ENCODE peak calls at places on chromosomes 2 and 18, in eight cellular contexts. K is SIG-M5; D is nephron progenitor cell; O is NCI-H345; T is iPS-NIHi11; Z is upper lobe of left lung; Y is activated CD4-positive, alpha-beta T cell treated with anti-CD3 and anti-CD28 coated beads for 48 hours; Q is HCT116. V is an unnamed sample.

GRCh38 chr2:173754837-173755236 is 210.3 kb downstream of the SP3 start:
- DNase-seq in Z (no peak), Y (no peak), Q (no peak), T (no peak), K (no peak), O (no peak), D (no peak), V (no peak)

GRCh38 chr2:157339965-157340655 is 14.5 kb upstream of the ERMN start:
- DNase-seq in T (no peak), O (no peak), D (no peak), Y (no peak), Q (no peak), K (no peak), Z (no peak), V (no peak)

GRCh38 chr2:88016948-88017779 is 817 bp upstream of the RNU2-63P start:
- DNase-seq in D (peak; percentile 66), T (peak; percentile 83), K (no peak), Z (peak; percentile 68), Y (no peak), O (peak; percentile 66), Q (peak; percentile 59), V (peak; percentile 78)

GRCh38 chr2:224101820-224102630 is 62.9 kb upstream of the SERPINE2 start:
- DNase-seq in Q (no peak), T (no peak), K (no peak), D (no peak), O (no peak), Z (no peak), Y (no peak), V (no peak)

GRCh38 chr18:59912007-59912550 is 12.3 kb downstream of the PMAIP1 start:
- DNase-seq in Z (no peak), K (no peak), Y (no peak), D (no peak), O (no peak), Q (no peak), T (no peak), V (no peak)

GRCh38 chr2:190891370-190891769 is 10.7 kb downstream of the GLS start:
- DNase-seq in Y (no peak), K (peak; percentile 17), Z (no peak), Q (no peak), T (no peak), D (no peak), O (no peak), V (no peak)

GRCh38 chr2:162022290-162022945 is 51.6 kb downstream of the DPP4 start:
- DNase-seq in D (no peak), T (no peak), O (no peak), Q (no peak), Y (no peak), K (no peak), Z (no peak), V (no peak)

GRCh38 chr2:42031281-42031680 is 16.5 kb upstream of the PKDCC start:
- DNase-seq in Y (no peak), O (no peak), T (no peak), D (no peak), K (no peak), Q (no peak), Z (no peak), V (no peak)

GRCh38 chr2:239061824-239062560 is 214.1 kb downstream of the TWIST2 start:
- DNase-seq in Y (no peak), Q (no peak), Z (no peak), T (no peak), D (no peak), K (no peak), O (no peak), V (no peak)

GRCh38 chr2:158967731-158968395 is 577 bp upstream of the TANC1 start:
- DNase-seq in Q (no peak), Y (no peak), D (peak; percentile 66), K (no peak), Z (peak; percentile 49), O (no peak), T (peak; percentile 33), V (peak; percentile 70)

GRCh38 chr2:7111626-7112025 is 194.4 kb downstream of the RNF144A start:
- DNase-seq in K (no peak), Z (no peak), Q (no peak), Y (no peak), O (peak; percentile 18), D (no peak), T (no peak), V (peak; percentile 38)

GRCh38 chr2:61759718-61760117 is 94.1 kb downstream of the FAM161A start:
- DNase-seq in Y (no peak), O (no peak), Q (no peak), Z (no peak), T (no peak), D (no peak), K (no peak), V (no peak)

GRCh38 chr2:34050413-34050812 is 451.3 kb upstream of the FAM98A start:
- DNase-seq in Y (no peak), T (no peak), Z (no peak), Q (no peak), D (no peak), K (no peak), O (no peak), V (no peak)

GRCh38 chr18:49899647-49900330 is 86.5 kb upstream of the ACAA2 start:
- DNase-seq in O (peak; percentile 88), T (no peak), K (no peak), Z (no peak), D (no peak), Y (no peak), Q (no peak), V (no peak)

GRCh38 chr2:56185582-56186046 is 1.8 kb downstream of the CCDC85A start:
- DNase-seq in O (peak; percentile 54), K (no peak), Q (no peak), T (peak; percentile 53), D (peak; percentile 36), Y (no peak), Z (peak; percentile 47), V (no peak)

GRCh38 chr2:238868616-238869292 is 20.9 kb downstream of the TWIST2 start:
- DNase-seq in Y (no peak), O (no peak), Z (peak; percentile 90), K (no peak), D (no peak), T (no peak), Q (no peak), V (no peak)

GRCh38 chr2:127581516-127582490 is 46.3 kb downstream of the MYO7B start:
- DNase-seq in D (no peak), K (no peak), O (no peak), Q (no peak), T (no peak), Y (no peak), Z (peak; percentile 15), V (no peak)

GRCh38 chr2:95303191-95303914 is 6.2 kb downstream of the KCNIP3 start:
- DNase-seq in T (no peak), D (no peak), Z (no peak), Q (no peak), O (no peak), Y (no peak), K (no peak), V (no peak)

GRCh38 chr2:55985406-55985805 is 61.8 kb upstream of the EFEMP1 start:
- DNase-seq in O (no peak), Z (no peak), T (no peak), D (no peak), Y (no peak), K (no peak), Q (no peak), V (no peak)

GRCh38 chr18:60372598-60372997 is at the start of gene MC4R:
- DNase-seq in D (peak; percentile 54), Q (peak; percentile 48), Y (no peak), T (peak; percentile 66), O (peak; percentile 56), K (no peak), Z (peak; percentile 34), V (peak; percentile 92)

GRCh38 chr2:74843371-74844298 is 9.7 kb downstream of the HK2 start:
- DNase-seq in D (no peak), Y (peak; percentile 51), O (no peak), Q (no peak), K (no peak), T (no peak), Z (peak; percentile 34), V (no peak)

GRCh38 chr2:235533616-235534385 is 40.0 kb downstream of the AGAP1 start:
- DNase-seq in K (no peak), D (no peak), Y (no peak), Q (no peak), O (no peak), T (no peak), Z (no peak), V (no peak)

GRCh38 chr2:180933332-180933731 is 47.1 kb upstream of the UBE2E3 start:
- DNase-seq in K (no peak), D (no peak), Q (no peak), Y (no peak), Z (no peak), O (no peak), T (no peak), V (no peak)

GRCh38 chr2:202883987-202884675 is 12.6 kb upstream of the ICA1L start:
- DNase-seq in O (no peak), Q (no peak), Z (no peak), Y (no peak), K (no peak), D (no peak), T (peak; percentile 4), V (no peak)

GRCh38 chr2:152694161-152694661 is 23.1 kb downstream of the PRPF40A start:
- DNase-seq in Z (no peak), Y (peak; percentile 56), Q (no peak), T (no peak), D (no peak), K (no peak), O (no peak), V (no peak)

GRCh38 chr2:145985517-145985916 is 1465.6 kb upstream of the ZEB2 start:
- DNase-seq in T (no peak), K (no peak), Y (no peak), O (no peak), Q (no peak), Z (no peak), D (no peak), V (no peak)

GRCh38 chr2:86072271-86072858 is 33.3 kb downstream of the POLR1A start:
- DNase-seq in O (no peak), Y (no peak), K (no peak), T (no peak), Z (peak; percentile 69), Q (no peak), D (peak; percentile 20), V (no peak)

GRCh38 chr2:144430722-144431163 is 89.2 kb downstream of the ZEB2 start:
- DNase-seq in Z (no peak), Y (no peak), K (no peak), T (no peak), D (peak; percentile 12), Q (no peak), O (peak; percentile 24), V (peak; percentile 60)

GRCh38 chr2:190530211-190530639 is 4.3 kb downstream of the NEMP2 start:
- DNase-seq in Z (no peak), T (no peak), Q (no peak), D (no peak), O (no peak), Y (no peak), K (no peak), V (no peak)

GRCh38 chr2:96233880-96234316 is 25.3 kb upstream of the STARD7 start:
- DNase-seq in O (no peak), Q (no peak), Y (no peak), T (no peak), Z (no peak), D (no peak), K (no peak), V (no peak)

GRCh38 chr2:227528803-227529202 is 56.8 kb downstream of the AGFG1 start:
- DNase-seq in Q (no peak), T (no peak), D (no peak), Z (no peak), Y (no peak), K (no peak), O (no peak), V (no peak)

GRCh38 chr2:75334076-75334475 is 134.8 kb upstream of the TACR1 start:
- DNase-seq in D (no peak), K (no peak), T (no peak), Q (no peak), Z (no peak), O (no peak), Y (no peak), V (no peak)

GRCh38 chr2:30871980-30872789 is 64.9 kb upstream of the CAPN13 start:
- DNase-seq in Z (peak; percentile 81), T (peak; percentile 49), Q (no peak), D (no peak), Y (no peak), O (peak; percentile 94), K (no peak), V (no peak)

GRCh38 chr2:235931676-235932075 is 236.5 kb downstream of the GBX2 start:
- DNase-seq in Z (no peak), T (no peak), Y (no peak), Q (no peak), K (no peak), O (no peak), D (no peak), V (no peak)